ENCODE peak calls at places on chromosome 3, in ten cellular contexts. I is A549, O is heart left ventricle, Z is thyroid gland, Q is stomach, X is adrenal gland, P is tibial nerve, M is esophagus squamous epithelium, G is ovary, B is NB4. W is an unnamed sample.

GRCh38 chr3:173902866-173903265 is 505.3 kb downstream of the NLGN1 start:
- DNase-seq in M (no peak), I (no peak), Q (no peak), Z (no peak), O (no peak), X (no peak), P (no peak), G (no peak), B (no peak), W (no peak)

GRCh38 chr3:146881366-146881765 is 276.2 kb upstream of the PLSCR5 start:
- DNase-seq in G (no peak), X (no peak), I (no peak), P (no peak), M (no peak), Q (no peak), B (no peak), O (no peak), Z (no peak), W (no peak)

GRCh38 chr3:42276419-42277132 is 10.6 kb upstream of the CCK start:
- DNase-seq in I (no peak), X (no peak), Q (no peak), P (no peak), Z (no peak), G (no peak), B (no peak), M (no peak), O (no peak), W (no peak)

GRCh38 chr3:171935261-171936123 is 92.3 kb downstream of the TMEM212 start:
- DNase-seq in P (no peak), G (no peak), M (no peak), O (no peak), X (no peak), Q (no peak), Z (no peak), B (peak; percentile 40), I (no peak), W (no peak)

GRCh38 chr3:161217496-161217895 is 3.6 kb upstream of the NMD3 start:
- DNase-seq in B (peak; percentile 66), Q (no peak), I (no peak), P (no peak), X (peak; percentile 27), G (no peak), Z (no peak), O (peak; percentile 44), M (no peak), W (no peak)

GRCh38 chr3:135752851-135753250 is 212.7 kb upstream of the PPP2R3A start:
- DNase-seq in Q (no peak), Z (no peak), M (no peak), B (peak; percentile 21), O (no peak), X (no peak), I (no peak), G (no peak), P (no peak), W (no peak)

GRCh38 chr3:43737001-43737440 is 46.3 kb downstream of the ABHD5 start:
- DNase-seq in Z (no peak), P (no peak), G (no peak), B (no peak), Q (no peak), I (no peak), X (no peak), M (no peak), O (no peak), W (no peak)

GRCh38 chr3:166955549-166955948 is 424.5 kb downstream of the ZBBX start:
- DNase-seq in Q (no peak), I (no peak), G (no peak), Z (no peak), M (no peak), P (no peak), O (no peak), B (no peak), X (no peak), W (no peak)

GRCh38 chr3:146142757-146143156 is 18.2 kb downstream of the PLOD2 start:
- DNase-seq in Q (no peak), B (no peak), M (no peak), Z (no peak), I (no peak), P (no peak), O (no peak), X (no peak), G (no peak), W (no peak)

GRCh38 chr3:175005193-175005592 is 146.1 kb downstream of the NAALADL2 start:
- DNase-seq in O (no peak), M (no peak), P (no peak), Z (no peak), Q (no peak), X (no peak), I (no peak), B (no peak), G (no peak), W (no peak)

GRCh38 chr3:184765730-184766074 is 46.3 kb upstream of the VPS8 start:
- DNase-seq in Z (no peak), X (no peak), M (no peak), O (no peak), G (no peak), B (peak; percentile 73), I (no peak), P (no peak), Q (no peak), W (no peak)

GRCh38 chr3:42906085-42906904 is at the start of gene ZNF662:
- DNase-seq in M (no peak), X (peak; percentile 56), P (peak; percentile 18), G (peak; percentile 66), I (no peak), O (peak; percentile 61), Q (peak; percentile 36), Z (peak; percentile 61), B (no peak), W (peak; percentile 80)

GRCh38 chr3:105938101-105938500 is 69.3 kb upstream of the CBLB start:
- DNase-seq in P (no peak), O (no peak), Q (no peak), X (no peak), I (no peak), M (no peak), G (no peak), B (no peak), Z (peak; percentile 19), W (no peak)

GRCh38 chr3:47283596-47284364 is 1.0 kb downstream of the KLHL18 start:
- DNase-seq in Z (no peak), G (no peak), B (peak; percentile 60), P (no peak), Q (no peak), O (no peak), I (peak; percentile 7), M (no peak), X (peak; percentile 29), W (peak; percentile 60)
- TF ChIP-seq POLR2A in Z (no peak), G (no peak), B (no peak), P (no peak), Q (no peak), O (no peak), I (no peak), M (no peak), X (no peak), W (no peak)

DNA sequence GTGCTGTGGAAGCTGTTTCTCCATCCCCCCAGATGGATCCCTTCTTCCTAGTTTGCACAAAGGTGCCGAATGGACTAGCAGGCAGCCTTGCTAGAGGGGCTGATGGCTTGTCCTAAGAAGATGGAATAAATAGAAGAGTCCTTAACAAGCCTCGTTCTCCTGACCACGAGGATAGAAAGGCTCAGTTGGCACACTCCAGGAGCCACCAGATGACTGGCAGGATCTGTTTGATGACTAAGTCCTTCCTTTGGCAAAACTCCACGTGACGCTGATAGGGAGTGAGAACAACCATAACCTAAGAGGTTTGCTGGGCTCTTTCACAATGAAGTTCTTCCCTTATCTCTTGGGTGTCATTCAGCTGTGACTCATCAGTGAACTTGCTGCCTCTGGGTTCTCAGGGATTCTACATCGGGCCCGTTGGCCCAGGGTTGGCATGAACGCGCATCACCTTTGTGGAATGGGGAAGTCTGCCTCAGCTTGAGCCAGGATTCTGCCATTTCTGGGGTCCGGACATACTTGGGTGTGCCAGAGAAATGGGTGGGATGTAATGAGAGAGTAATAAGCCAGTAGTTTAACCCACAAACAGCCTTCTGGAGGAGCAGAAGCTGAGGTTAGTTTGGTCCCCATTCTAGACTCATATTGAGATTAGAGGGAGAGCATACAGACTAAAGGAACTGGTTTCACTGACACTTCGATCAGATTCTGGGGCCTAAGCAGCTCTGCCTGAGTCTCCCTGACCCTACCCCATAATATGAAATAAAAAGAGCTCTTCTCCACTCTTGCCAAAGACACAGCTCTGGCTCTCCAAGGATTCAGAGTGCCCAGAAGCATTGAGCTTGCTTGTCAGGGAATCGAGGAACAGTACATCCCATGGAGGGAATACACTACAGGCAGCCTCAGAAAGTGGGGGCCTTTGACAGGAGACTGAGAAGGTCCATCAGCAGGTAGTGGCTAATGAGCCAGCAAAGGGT is 2.0 kb upstream of the MELTF start:
- DNase-seq in B (peak; percentile 97), X (peak; percentile 98), M (no peak), O (peak; percentile 88), Z (peak; percentile 31), P (peak; percentile 73), G (peak; percentile 81), Q (peak; percentile 70), I (peak; percentile 92), W (peak; percentile 87)
- TF ChIP-seq POLR2A in B (no peak), X (no peak), M (no peak), O (no peak), Z (no peak), P (no peak), G (no peak), Q (no peak), I (no peak), W (no peak)

GRCh38 chr3:65888980-65889706 is 149.6 kb downstream of the MAGI1 start:
- DNase-seq in I (peak; percentile 53), M (no peak), G (no peak), Z (no peak), X (peak; percentile 52), B (no peak), Q (no peak), O (no peak), P (no peak), W (no peak)
- TF ChIP-seq POLR2A in I (no peak), M (no peak), G (no peak), Z (no peak), X (peak; percentile 15), B (no peak), Q (no peak), O (no peak), P (no peak), W (no peak)

GRCh38 chr3:114600571-114600970 is 306.7 kb downstream of the TIGIT start:
- DNase-seq in I (no peak), Q (no peak), X (no peak), P (no peak), G (no peak), O (no peak), M (no peak), Z (no peak), B (no peak), W (no peak)

GRCh38 chr3:114597012-114597411 is 303.2 kb downstream of the TIGIT start:
- DNase-seq in O (no peak), X (no peak), M (no peak), B (no peak), Q (no peak), P (no peak), G (no peak), I (no peak), Z (no peak), W (no peak)

GRCh38 chr3:114596147-114596546 is 302.3 kb downstream of the TIGIT start:
- DNase-seq in O (no peak), Q (no peak), G (no peak), P (no peak), X (no peak), I (no peak), Z (no peak), B (no peak), M (no peak), W (no peak)

GRCh38 chr3:114590309-114591047 is 296.6 kb downstream of the TIGIT start:
- DNase-seq in B (no peak), Q (no peak), Z (no peak), G (no peak), X (no peak), P (no peak), M (no peak), O (no peak), I (no peak), W (no peak)

GRCh38 chr3:114595521-114596028 is 301.7 kb downstream of the TIGIT start:
- DNase-seq in X (no peak), G (no peak), I (no peak), O (no peak), Q (no peak), P (no peak), Z (no peak), B (no peak), M (no peak), W (no peak)
- TF ChIP-seq POLR2A in X (no peak), G (no peak), I (no peak), O (no peak), Q (no peak), P (no peak), Z (no peak), B (no peak), M (no peak), W (no peak)

W was measured in sigmoid colon.